ENCODE peak calls at places on chromosomes 11 and 22, in seven cellular contexts. X is ecto neural progenitor cell; K is stimulated activated naive CD8-positive, alpha-beta T cell treated with anti-CD3 and anti-CD28 coated beads, Interleukin-15, Interleukin-2, amounts not matched to agents 100 U/mL and 50 U/mL, for 24 hours; F is stomach; N is activated CD4-positive, alpha-beta T cell treated with anti-CD3 and anti-CD28 coated beads, Interleukin-2, amount 50 U/mL, for 24 hours; P is astrocyte of the cerebellum; J is HTR-8/SVneo. E is an unnamed sample.

GRCh38 chr11:1292644-1293618 is 16.5 kb downstream of the TOLLIP start:
- DNase-seq in N (no peak), P (no peak), X (no peak), J (no peak), K (no peak), F (no peak), E (no peak)

GRCh38 chr11:99383628-99384300 is 363.0 kb downstream of the CNTN5 start:
- DNase-seq in J (no peak), F (no peak), P (no peak), X (no peak), K (no peak), N (no peak), E (no peak)

GRCh38 chr11:9095421-9095820 is 4.0 kb upstream of the SCUBE2 start:
- DNase-seq in K (peak), J (no peak), F (no peak), N (no peak), P (no peak), X (no peak), E (no peak)

GRCh38 chr11:65424200-65425104 is 1.9 kb downstream of the NEAT1 start:
- DNase-seq in P (no peak), J (no peak), F (peak), X (no peak), N (no peak), K (peak), E (peak)

GRCh38 chr22:27804683-27805297 is 3.2 kb upstream of the MN1 start:
- DNase-seq in K (peak), J (peak), X (peak), P (no peak), N (no peak), F (peak), E (peak)

GRCh38 chr22:49521787-49522224 is 305.9 kb downstream of the BRD1 start:
- DNase-seq in F (no peak), J (no peak), P (no peak), N (no peak), K (no peak), X (no peak), E (no peak)

GRCh38 chr11:131593301-131593700 is 222.9 kb downstream of the NTM start:
- DNase-seq in F (no peak), J (no peak), K (no peak), P (no peak), N (no peak), X (no peak), E (no peak)

GRCh38 chr22:38203090-38203810 is 1.5 kb downstream of the MAFF start:
- DNase-seq in F (peak), P (no peak), X (no peak), K (peak), J (no peak), N (no peak), E (no peak)

GRCh38 chr11:128305588-128305987 is 281.8 kb downstream of the ETS1 start:
- DNase-seq in K (no peak), N (no peak), P (no peak), X (no peak), F (no peak), J (no peak), E (no peak)

GRCh38 chr11:39174228-39174627 is 2285.2 kb downstream of the LRRC4C start:
- DNase-seq in J (no peak), N (no peak), K (no peak), X (no peak), F (no peak), P (no peak), E (no peak)

GRCh38 chr22:31327786-31328544 is 18.2 kb downstream of the PATZ1 start:
- DNase-seq in P (no peak), J (no peak), K (no peak), X (no peak), F (no peak), N (no peak), E (no peak)

GRCh38 chr11:9927670-9928069 is 263.8 kb downstream of the SWAP70 start:
- DNase-seq in F (no peak), P (no peak), K (no peak), N (no peak), J (no peak), X (no peak), E (no peak)

GRCh38 chr11:65135633-65136145 is 1.4 kb upstream of the SYVN1 start:
- DNase-seq in F (no peak), N (no peak), P (no peak), K (no peak), J (no peak), X (no peak), E (no peak)

GRCh38 chr11:10715571-10715970 is 22.0 kb upstream of the IRAG1 start:
- DNase-seq in N (no peak), X (no peak), F (no peak), J (no peak), K (no peak), P (no peak), E (no peak)

GRCh38 chr11:119666061-119666460 is 62.9 kb downstream of the NECTIN1 start:
- DNase-seq in K (no peak), X (no peak), F (no peak), P (no peak), N (no peak), J (no peak), E (no peak)

GRCh38 chr11:71210861-71211260 is 41.5 kb downstream of the SHANK2 start:
- DNase-seq in K (no peak), J (no peak), X (no peak), F (no peak), P (no peak), N (no peak), E (no peak)

GRCh38 chr22:24087071-24087795 is 76.1 kb downstream of the CABIN1 start:
- DNase-seq in F (no peak), P (no peak), N (no peak), X (no peak), K (no peak), J (no peak), E (no peak)

GRCh38 chr11:87352759-87353707 is 315.3 kb downstream of the TMEM135 start:
- DNase-seq in X (peak), N (peak), J (peak), P (peak), K (peak), F (peak), E (peak)

GRCh38 chr11:64245401-64245796 is 1.3 kb downstream of the PPP1R14B start:
- DNase-seq in P (no peak), X (no peak), F (peak), J (no peak), N (no peak), K (no peak), E (no peak)

GRCh38 chr11:1300569-1301187 is 8.8 kb downstream of the TOLLIP start:
- DNase-seq in P (no peak), K (no peak), N (no peak), X (peak), F (peak), J (no peak), E (no peak)

GRCh38 chr11:111081021-111081511 is 164.5 kb upstream of the POU2AF2 start:
- DNase-seq in F (no peak), P (no peak), X (no peak), J (no peak), K (no peak), N (no peak), E (peak)

GRCh38 chr11:17780668-17781067 is 46.1 kb downstream of the KCNC1 start:
- DNase-seq in F (no peak), K (no peak), N (no peak), P (no peak), J (no peak), X (no peak), E (no peak)

GRCh38 chr11:74696932-74697687 is 34.1 kb downstream of the CHRDL2 start:
- DNase-seq in F (peak), K (no peak), X (no peak), N (no peak), P (peak), J (peak), E (peak)

GRCh38 chr11:60821827-60822599 is 19.9 kb upstream of the CCDC86 start:
- DNase-seq in F (no peak), N (no peak), P (no peak), J (no peak), K (no peak), X (no peak), E (no peak)

GRCh38 chr22:25388866-25389540 is 169.6 kb downstream of the CRYBB2 start:
- DNase-seq in X (no peak), K (peak), J (no peak), P (no peak), N (no peak), F (no peak), E (no peak)

GRCh38 chr22:33111491-33111890 is 53.3 kb upstream of the SYN3 start:
- DNase-seq in F (no peak), X (no peak), N (no peak), K (no peak), J (no peak), P (no peak), E (no peak)

GRCh38 chr11:2215561-2216399 is 44.2 kb upstream of the TH start:
- DNase-seq in P (no peak), J (no peak), F (no peak), N (no peak), K (no peak), X (peak), E (no peak)

GRCh38 chr22:30541979-30542810 is 4.3 kb downstream of the SEC14L6 start:
- DNase-seq in N (no peak), X (peak), P (no peak), J (no peak), F (peak), K (no peak), E (no peak)

GRCh38 chr11:114416441-114416928 is 16.0 kb downstream of the RBM7 start:
- DNase-seq in J (no peak), P (peak), N (no peak), F (no peak), X (no peak), K (no peak), E (no peak)

GRCh38 chr11:2303627-2304155 is 1.9 kb downstream of the TSPAN32 start:
- DNase-seq in P (no peak), N (no peak), F (peak), X (peak), J (no peak), K (no peak), E (no peak)

GRCh38 chr22:48980409-48980808 is 847.3 kb downstream of the BRD1 start:
- DNase-seq in P (no peak), K (no peak), N (no peak), X (no peak), F (no peak), J (no peak), E (no peak)

GRCh38 chr11:29224739-29225384 is 792.0 kb downstream of the KCNA4 start:
- DNase-seq in K (no peak), N (no peak), J (no peak), P (no peak), X (peak), F (no peak), E (no peak)

GRCh38 chr11:1193326-1194230 is 29.3 kb upstream of the MUC5B start:
- DNase-seq in J (no peak), K (no peak), X (peak), N (no peak), P (no peak), F (peak), E (no peak)

GRCh38 chr11:10022764-10023163 is 271.3 kb downstream of the SBF2 start:
- DNase-seq in F (no peak), N (no peak), P (no peak), X (no peak), J (no peak), K (no peak), E (peak)

GRCh38 chr11:2268911-2269600 is 1.3 kb downstream of the ASCL2 start:
- DNase-seq in J (peak), P (no peak), K (peak), X (peak), F (peak), N (peak), E (no peak)

GRCh38 chr22:45240137-45240809 is 421 bp downstream of the KIAA0930 start:
- DNase-seq in J (peak), F (no peak), K (peak), X (no peak), P (no peak), N (peak), E (no peak)

E was measured in fibroblast of gingiva.